ENCODE peak calls at places on chromosomes 12 and 14, in five cellular contexts. P is astrocyte, Y is neuronal stem cell, E is PC-3, K is mesenchymal stem cell. F is an unnamed sample.

GRCh38 chr14:32372154-32372553 is 43.1 kb downstream of the AKAP6 start:
- DNase-seq in E (peak; percentile 93), P (peak; percentile 95), Y (no peak), K (peak; percentile 71), F (peak; percentile 93)

GRCh38 chr12:25839470-25839869 is 119.0 kb upstream of the RASSF8 start:
- DNase-seq in P (peak; percentile 67), K (no peak), Y (no peak), E (peak; percentile 98), F (peak; percentile 73)

GRCh38 chr12:59066445-59066844 is 146.1 kb upstream of the LRIG3 start:
- DNase-seq in E (no peak), K (no peak), Y (no peak), P (peak; percentile 91), F (peak; percentile 87)

GRCh38 chr14:101552786-101553231 is 8.5 kb upstream of the DIO3 start:
- DNase-seq in P (no peak), K (no peak), Y (no peak), E (peak; percentile 73), F (no peak)

GRCh38 chr14:74834682-74835392 is 41.1 kb downstream of the PROX2 start:
- DNase-seq in Y (no peak), K (peak; percentile 18), E (no peak), P (peak; percentile 48), F (no peak)

GRCh38 chr12:68189766-68190700 is 30.5 kb upstream of the IFNG start:
- DNase-seq in K (peak; percentile 18), E (peak; percentile 39), P (peak; percentile 89), Y (no peak), F (peak; percentile 78)

GRCh38 chr12:26867084-26867483 is 34.1 kb upstream of the ITPR2 start:
- DNase-seq in E (no peak), P (no peak), Y (no peak), K (no peak), F (no peak)

GRCh38 chr14:105534586-105534985 is 8.2 kb downstream of the TMEM121 start:
- DNase-seq in K (no peak), P (no peak), Y (no peak), E (no peak), F (no peak)

GRCh38 chr12:124680863-124681778 is 113.7 kb upstream of the NCOR2 start:
- DNase-seq in Y (peak; percentile 48), K (peak; percentile 99), E (peak; percentile 99), P (peak; percentile 94), F (peak; percentile 97)

GRCh38 chr12:66563220-66563619 is 115.7 kb downstream of the GRIP1 start:
- DNase-seq in Y (no peak), P (no peak), K (no peak), E (no peak), F (no peak)

DNA sequence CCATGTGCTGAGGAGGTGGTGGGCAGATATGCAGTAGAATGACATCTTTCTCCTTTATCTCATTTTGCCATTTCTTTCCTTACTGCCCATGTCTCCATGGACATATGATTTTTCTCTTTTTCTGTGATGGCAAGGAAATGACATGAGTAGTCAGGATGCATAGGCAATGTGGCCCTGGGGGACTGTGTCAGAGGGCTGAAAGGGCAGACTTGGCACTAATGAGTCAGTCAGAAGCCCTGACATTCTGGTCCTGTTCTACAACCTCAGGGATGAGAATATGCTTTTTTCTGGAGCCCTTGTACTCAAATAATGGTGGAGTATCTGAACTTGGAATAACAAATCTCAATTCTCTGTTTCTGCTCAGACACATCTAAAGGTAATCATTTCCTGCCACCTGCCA is 167.8 kb downstream of the TMEM117 start:
- DNase-seq in Y (no peak), E (no peak), P (no peak), K (no peak), F (no peak)
- H3K36me3 ChIP-seq in Y (no peaks in the 10 kb centered on the region), E (no peaks in the 10 kb centered on the region), P (no peaks in the 10 kb centered on the region), K (no peaks in the 10 kb centered on the region), F (no peaks in the 10 kb centered on the region)

GRCh38 chr12:116426391-116427136 is 132.6 kb upstream of the MAP1LC3B2 start:
- DNase-seq in E (peak; percentile 99), K (peak; percentile 97), Y (no peak), P (peak; percentile 95), F (peak; percentile 91)
- H3K9ac ChIP-seq in E (peak overlapping the region; percentile 42), K (peak overlapping the region; percentile 69), Y (no peak overlapping the region), P (peak overlapping the region; percentile 36), F (no peak overlapping the region)

GRCh38 chr12:104827587-104827986 is 130.5 kb downstream of the SLC41A2 start:
- DNase-seq in E (peak; percentile 35), P (no peak), Y (no peak), K (no peak), F (no peak)
- H2AFZ ChIP-seq in E (no peak overlapping the region), P (no peak overlapping the region), Y (no peak overlapping the region), K (no peak overlapping the region), F (no peak overlapping the region)

DNA sequence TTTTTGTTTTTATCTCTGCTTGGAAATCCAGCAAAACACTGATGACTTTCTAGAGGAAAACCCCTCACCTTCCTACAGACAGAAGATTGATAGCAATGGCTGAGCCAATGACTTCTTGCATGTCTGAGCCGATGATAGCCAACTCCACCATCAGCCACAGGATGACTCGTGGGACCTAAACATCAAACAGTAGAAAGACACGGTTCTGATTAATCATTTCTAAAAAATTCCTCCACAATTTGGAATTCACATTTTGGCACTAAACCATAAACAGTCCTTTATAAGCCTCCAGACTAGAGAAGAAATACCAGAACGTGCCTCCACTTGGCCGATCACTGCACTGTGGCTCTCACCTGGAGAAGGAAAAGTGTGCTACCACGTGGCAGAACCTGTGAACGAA is 25.9 kb downstream of the SLC11A2 start:
- DNase-seq in Y (no peak), E (peak; percentile 66), P (peak; percentile 67), K (no peak), F (peak; percentile 76)
- H3K36me3 ChIP-seq in Y (peaks cover 68% of the 10 kb centered on the region), E (peaks cover 36% of the 10 kb centered on the region), P (peaks cover 8% of the 10 kb centered on the region), K (peaks cover 59% of the 10 kb centered on the region), F (peaks cover 9% of the 10 kb centered on the region)

DNA sequence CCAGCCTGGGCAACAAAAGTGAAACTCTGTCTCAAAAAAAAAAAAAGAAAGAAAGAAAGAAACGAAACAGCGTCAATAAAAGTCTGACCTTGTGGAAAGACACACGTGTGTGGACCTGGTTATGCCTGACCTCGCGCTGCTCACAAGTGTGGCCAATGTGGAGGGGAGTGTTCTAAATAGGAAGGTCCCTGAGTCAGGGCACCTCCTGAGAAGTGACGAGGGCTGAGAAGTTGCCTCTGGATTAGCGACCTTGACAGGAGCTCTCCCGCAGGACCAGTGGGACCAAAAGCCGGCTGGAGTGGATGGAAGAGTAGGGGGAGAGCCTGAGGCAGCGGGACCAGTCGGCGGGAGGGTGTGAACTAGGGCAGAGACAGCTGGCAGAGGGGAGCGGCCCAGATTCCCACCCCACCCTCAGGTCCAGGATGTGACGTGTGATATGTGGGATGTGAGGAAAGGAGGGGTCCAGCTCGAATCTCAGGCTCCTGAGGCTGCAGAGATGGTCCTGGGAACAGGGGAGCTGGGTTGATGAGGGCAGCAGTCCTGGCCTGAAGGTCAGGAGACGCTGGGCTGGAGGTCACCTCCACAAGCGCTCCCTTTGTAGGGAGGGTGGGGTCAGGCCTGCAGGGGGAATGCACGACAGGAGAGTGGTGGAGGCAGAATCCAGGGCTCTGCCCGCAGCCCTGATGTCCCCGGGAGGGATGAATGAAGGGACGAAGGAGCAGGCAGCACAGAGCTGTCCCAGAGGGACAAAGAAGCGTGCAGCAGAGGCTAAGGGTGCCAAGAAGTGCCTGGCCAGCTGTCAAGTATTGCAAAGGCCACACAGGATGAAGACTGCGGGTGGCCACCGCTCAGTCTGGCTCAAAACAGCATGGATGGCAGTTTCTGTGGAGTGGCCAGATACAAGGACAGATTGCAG is 24.8 kb upstream of the GPR68 start:
- DNase-seq in P (no peak), E (no peak), Y (no peak), K (no peak), F (no peak)
- H3K9ac ChIP-seq in P (no peak overlapping the region), E (no peak overlapping the region), Y (peak overlapping the region; percentile 21), K (no peak overlapping the region), F (no peak overlapping the region)

GRCh38 chr12:95738024-95738611 is 52.4 kb downstream of the NTN4 start:
- DNase-seq in E (no peak), Y (no peak), K (no peak), P (no peak), F (no peak)

GRCh38 chr12:95740751-95741150 is 49.8 kb downstream of the NTN4 start:
- DNase-seq in P (no peak), K (no peak), Y (no peak), E (no peak), F (peak; percentile 92)

GRCh38 chr12:95733156-95733825 is 57.3 kb downstream of the NTN4 start:
- DNase-seq in E (peak; percentile 78), K (peak; percentile 91), P (peak; percentile 91), Y (no peak), F (peak; percentile 57)

GRCh38 chr12:95739561-95740313 is 50.8 kb downstream of the NTN4 start:
- DNase-seq in E (no peak), P (no peak), Y (no peak), K (no peak), F (no peak)

GRCh38 chr12:95736631-95737030 is 53.9 kb downstream of the NTN4 start:
- DNase-seq in K (no peak), E (no peak), P (no peak), Y (no peak), F (no peak)
- H2AFZ ChIP-seq in K (no peak overlapping the region), E (no peak overlapping the region), P (no peak overlapping the region), Y (no peak overlapping the region), F (no peak overlapping the region)

GRCh38 chr12:130656411-130656810 is 59.7 kb downstream of the RIMBP2 start:
- DNase-seq in Y (no peak), P (no peak), K (no peak), E (no peak), F (no peak)

GRCh38 chr12:130655010-130655409 is 61.1 kb downstream of the RIMBP2 start:
- DNase-seq in P (no peak), E (no peak), Y (no peak), K (no peak), F (no peak)

GRCh38 chr12:130658106-130658505 is 58.0 kb downstream of the RIMBP2 start:
- DNase-seq in Y (no peak), E (no peak), K (no peak), P (no peak), F (no peak)

GRCh38 chr12:130658561-130658960 is 57.5 kb downstream of the RIMBP2 start:
- DNase-seq in Y (no peak), K (no peak), P (no peak), E (no peak), F (no peak)

GRCh38 chr12:130655881-130656280 is 60.2 kb downstream of the RIMBP2 start:
- DNase-seq in E (no peak), Y (no peak), P (no peak), K (no peak), F (no peak)
- H3K36me3 ChIP-seq in E (no peaks in the 10 kb centered on the region), Y (no peaks in the 10 kb centered on the region), P (no peaks in the 10 kb centered on the region), K (no peaks in the 10 kb centered on the region), F (no peaks in the 10 kb centered on the region)

GRCh38 chr12:113151655-113152054 is 2.1 kb downstream of the CFAP73 start:
- DNase-seq in Y (no peak), K (no peak), E (no peak), P (no peak), F (no peak)

GRCh38 chr12:113152196-113152834 is 2.8 kb downstream of the CFAP73 start:
- DNase-seq in P (no peak), K (no peak), E (no peak), Y (no peak), F (no peak)

GRCh38 chr12:113146999-113147398 is 2.5 kb upstream of the CFAP73 start:
- DNase-seq in K (no peak), E (no peak), P (no peak), Y (no peak), F (no peak)

GRCh38 chr12:113152835-113153814 is 3.6 kb downstream of the CFAP73 start:
- DNase-seq in E (peak; percentile 88), Y (no peak), K (peak; percentile 73), P (peak; percentile 56), F (peak; percentile 79)

GRCh38 chr12:113149361-113150150 is at the start of gene CFAP73:
- DNase-seq in K (peak; percentile 90), Y (peak; percentile 87), P (peak; percentile 77), E (peak; percentile 56), F (peak; percentile 78)
- H3K9ac ChIP-seq in K (peak within 1 kb of the TSS; percentile 62), Y (no peak within 1 kb of the TSS), P (peak within 1 kb of the TSS; percentile 18), E (no peak within 1 kb of the TSS), F (no peak within 1 kb of the TSS)

GRCh38 chr12:71447691-71448660 is 8.4 kb downstream of the LGR5 start:
- DNase-seq in E (no peak), Y (no peak), K (peak; percentile 3), P (peak; percentile 88), F (no peak)
- H2AFZ ChIP-seq in E (no peak overlapping the region), Y (peak overlapping the region; percentile 49), K (no peak overlapping the region), P (no peak overlapping the region), F (no peak overlapping the region)

F was measured in mammary epithelial cell.